ENCODE peak calls at places on chromosomes 5 and 9, in seven cellular contexts. A, O, E, M, R, Q and X are unnamed samples.

GRCh38 chr9:136050706-136051567 is 44.2 kb downstream of the NACC2 start:
- DNase-seq in M (no peak), E (peak; percentile 39), R (peak; percentile 56), O (peak; percentile 66), A (peak; percentile 33), Q (peak; percentile 46), X (peak; percentile 51)

GRCh38 chr5:126531543-126532120 is 63.4 kb downstream of the ALDH7A1 start:
- DNase-seq in E (no peak), Q (no peak), R (peak; percentile 32), A (peak; percentile 81), M (no peak), O (no peak), X (peak; percentile 53)

GRCh38 chr9:124894741-124895170 is 32.8 kb downstream of the ARPC5L start:
- DNase-seq in E (no peak), O (no peak), R (peak; percentile 24), Q (peak; percentile 42), M (peak; percentile 46), A (peak; percentile 75), X (no peak)

GRCh38 chr9:132671620-132672412 is 1.6 kb downstream of the GTF3C4 start:
- DNase-seq in M (no peak), Q (no peak), O (no peak), A (no peak), R (peak; percentile 47), E (no peak), X (no peak)

GRCh38 chr5:68479524-68479923 is 264.0 kb downstream of the PIK3R1 start:
- DNase-seq in E (no peak), R (no peak), Q (no peak), A (no peak), O (no peak), M (no peak), X (no peak)

GRCh38 chr9:132295181-132295580 is 59.6 kb downstream of the SETX start:
- DNase-seq in E (no peak), R (no peak), M (no peak), Q (no peak), A (no peak), O (no peak), X (no peak)

GRCh38 chr5:14881826-14882225 is 10.2 kb upstream of the ANKH start:
- DNase-seq in M (no peak), Q (no peak), A (no peak), O (no peak), E (no peak), R (no peak), X (no peak)

GRCh38 chr9:92723299-92723625 is 41.4 kb downstream of the BICD2 start:
- DNase-seq in R (peak; percentile 98), A (peak; percentile 80), Q (no peak), O (no peak), E (no peak), M (no peak), X (no peak)

GRCh38 chr5:17099946-17100345 is 117.5 kb upstream of the BASP1 start:
- DNase-seq in R (no peak), Q (no peak), E (no peak), O (no peak), A (no peak), M (no peak), X (no peak)

GRCh38 chr9:134634190-134634589 is 7.4 kb upstream of the COL5A1 start:
- DNase-seq in Q (no peak), M (no peak), O (peak; percentile 32), E (no peak), R (no peak), A (no peak), X (no peak)

GRCh38 chr9:34254966-34255825 is 73.9 kb downstream of the KIF24 start:
- DNase-seq in R (no peak), M (no peak), O (no peak), A (no peak), Q (no peak), E (no peak), X (no peak)

GRCh38 chr5:116815081-116815480 is 240.5 kb upstream of the SEMA6A start:
- DNase-seq in Q (no peak), M (no peak), R (no peak), A (no peak), E (no peak), O (no peak), X (no peak)

GRCh38 chr5:9445989-9446388 is 99.9 kb downstream of the SEMA5A start:
- DNase-seq in R (no peak), M (no peak), O (no peak), A (no peak), Q (no peak), E (no peak), X (no peak)

GRCh38 chr9:112166176-112167140 is 8.6 kb downstream of the SUSD1 start:
- DNase-seq in R (peak; percentile 98), M (no peak), E (no peak), O (no peak), Q (peak; percentile 58), A (no peak), X (no peak)

GRCh38 chr5:124721336-124721735 is 25.1 kb downstream of the ZNF608 start:
- DNase-seq in E (no peak), O (no peak), R (no peak), Q (no peak), A (no peak), M (no peak), X (no peak)